ENCODE peak calls at places on chromosomes 2 and 18, in four cellular contexts. One of them, this sample, is unnamed.

GRCh38 chr2:144230452-144231085 is 289.4 kb downstream of the ZEB2 start:
- DNase-seq in HepG2: no peak
- DNase-seq in A549: peak
- DNase-seq in GM12878: no peak
- DNase-seq in this sample: peak

GRCh38 chr2:229164545-229165249 is 106.4 kb downstream of the PID1 start:
- DNase-seq in HepG2: no peak
- DNase-seq in A549: no peak
- DNase-seq in GM12878: no peak
- DNase-seq in this sample: no peak

GRCh38 chr2:26465266-26465925 is 12.5 kb downstream of the OTOF start:
- DNase-seq in GM12878: no peak
- DNase-seq in HepG2: no peak
- DNase-seq in A549: no peak
- DNase-seq in this sample: no peak

GRCh38 chr2:238521870-238522269 is 95.1 kb downstream of the ASB1 start:
- DNase-seq in GM12878: no peak
- DNase-seq in A549: no peak
- DNase-seq in HepG2: no peak
- DNase-seq in this sample: no peak

GRCh38 chr2:1886405-1886992 is 142.2 kb upstream of the PXDN start:
- DNase-seq in HepG2: peak
- DNase-seq in A549: peak
- DNase-seq in GM12878: no peak
- DNase-seq in this sample: peak

GRCh38 chr18:73752546-73752945 is 395.1 kb downstream of the FBXO15 start:
- DNase-seq in A549: peak
- DNase-seq in HepG2: no peak
- DNase-seq in GM12878: no peak
- DNase-seq in this sample: no peak

GRCh38 chr2:233844064-233844807 is 10.1 kb downstream of the HJURP start:
- DNase-seq in HepG2: no peak
- DNase-seq in A549: no peak
- DNase-seq in GM12878: no peak
- DNase-seq in this sample: no peak

GRCh38 chr2:227214622-227215041 is 50.2 kb downstream of the COL4A3 start:
- DNase-seq in HepG2: no peak
- DNase-seq in GM12878: no peak
- DNase-seq in A549: peak
- DNase-seq in this sample: no peak

GRCh38 chr2:86139981-86140380 is 33.9 kb downstream of the PTCD3 start:
- DNase-seq in HepG2: no peak
- DNase-seq in GM12878: no peak
- DNase-seq in A549: no peak
- DNase-seq in this sample: no peak

GRCh38 chr2:187581125-187581896 is 27.1 kb upstream of the TFPI start:
- DNase-seq in A549: peak
- DNase-seq in GM12878: no peak
- DNase-seq in HepG2: peak
- DNase-seq in this sample: peak

GRCh38 chr2:70104231-70105111 is 17.2 kb downstream of the PCBP1 start:
- DNase-seq in GM12878: no peak
- DNase-seq in HepG2: peak
- DNase-seq in A549: no peak
- DNase-seq in this sample: peak

GRCh38 chr2:143528021-143528420 is 398.8 kb downstream of the ARHGAP15 start:
- DNase-seq in A549: no peak
- DNase-seq in GM12878: no peak
- DNase-seq in HepG2: no peak
- DNase-seq in this sample: no peak

GRCh38 chr18:77554061-77554460 is 304.4 kb downstream of the GALR1 start:
- DNase-seq in HepG2: no peak
- DNase-seq in A549: no peak
- DNase-seq in GM12878: no peak
- DNase-seq in this sample: no peak

GRCh38 chr18:44922968-44923367 is 242.3 kb downstream of the SETBP1 start:
- DNase-seq in A549: no peak
- DNase-seq in GM12878: no peak
- DNase-seq in HepG2: no peak
- DNase-seq in this sample: no peak

GRCh38 chr2:73985318-73986084 is 791 bp downstream of the TET3 start:
- DNase-seq in GM12878: no peak
- DNase-seq in HepG2: peak
- DNase-seq in A549: peak
- DNase-seq in this sample: peak

GRCh38 chr2:128187032-128187654 is 96.1 kb downstream of the UGGT1 start:
- DNase-seq in HepG2: no peak
- DNase-seq in A549: peak
- DNase-seq in GM12878: no peak
- DNase-seq in this sample: no peak

GRCh38 chr2:138476186-138476585 is 25.4 kb upstream of the SPOPL start:
- DNase-seq in GM12878: no peak
- DNase-seq in HepG2: no peak
- DNase-seq in A549: no peak
- DNase-seq in this sample: no peak

GRCh38 chr2:171541202-171541884 is 19.1 kb downstream of the CYBRD1 start:
- DNase-seq in A549: peak
- DNase-seq in HepG2: no peak
- DNase-seq in GM12878: no peak
- DNase-seq in this sample: peak

GRCh38 chr2:174778479-174778962 is 14.2 kb upstream of the CHRNA1 start:
- DNase-seq in A549: no peak
- DNase-seq in GM12878: peak
- DNase-seq in HepG2: peak
- DNase-seq in this sample: no peak

GRCh38 chr2:180907731-180908130 is 72.7 kb upstream of the UBE2E3 start:
- DNase-seq in HepG2: no peak
- DNase-seq in A549: no peak
- DNase-seq in GM12878: no peak
- DNase-seq in this sample: no peak

GRCh38 chr2:223724831-223725230 is 112.6 kb downstream of the AP1S3 start:
- DNase-seq in A549: peak
- DNase-seq in GM12878: no peak
- DNase-seq in HepG2: no peak
- DNase-seq in this sample: no peak

GRCh38 chr2:37568565-37568964 is 102.9 kb downstream of the CDC42EP3 start:
- DNase-seq in GM12878: no peak
- DNase-seq in A549: no peak
- DNase-seq in HepG2: no peak
- DNase-seq in this sample: peak

GRCh38 chr2:132665401-132665800 is 4.6 kb downstream of the LYPD1 start:
- DNase-seq in A549: no peak
- DNase-seq in GM12878: no peak
- DNase-seq in HepG2: no peak
- DNase-seq in this sample: no peak

GRCh38 chr2:164689020-164689419 is 67.7 kb upstream of the GRB14 start:
- DNase-seq in A549: no peak
- DNase-seq in GM12878: no peak
- DNase-seq in HepG2: no peak
- DNase-seq in this sample: no peak

GRCh38 chr18:36539674-36540073 is 242.2 kb downstream of the FHOD3 start:
- DNase-seq in HepG2: no peak
- DNase-seq in A549: no peak
- DNase-seq in GM12878: no peak
- DNase-seq in this sample: no peak

GRCh38 chr2:208136695-208137094 is 7.1 kb upstream of the CRYGC start:
- DNase-seq in A549: no peak
- DNase-seq in GM12878: no peak
- DNase-seq in HepG2: no peak
- DNase-seq in this sample: no peak

GRCh38 chr2:55805662-55806061 is 112.0 kb upstream of the PNPT1 start:
- DNase-seq in A549: no peak
- DNase-seq in GM12878: no peak
- DNase-seq in HepG2: no peak
- DNase-seq in this sample: no peak

GRCh38 chr18:24914685-24915267 is 437.2 kb downstream of the ZNF521 start:
- DNase-seq in HepG2: no peak
- DNase-seq in A549: no peak
- DNase-seq in GM12878: no peak
- DNase-seq in this sample: no peak

GRCh38 chr2:42025151-42025582 is 22.7 kb upstream of the PKDCC start:
- DNase-seq in GM12878: no peak
- DNase-seq in HepG2: no peak
- DNase-seq in A549: no peak
- DNase-seq in this sample: no peak

GRCh38 chr18:53682796-53683195 is 541.7 kb downstream of the MBD2 start:
- DNase-seq in GM12878: no peak
- DNase-seq in HepG2: no peak
- DNase-seq in A549: no peak
- DNase-seq in this sample: no peak

GRCh38 chr2:43898958-43899346 is 60.2 kb downstream of the ABCG8 start:
- DNase-seq in A549: peak
- DNase-seq in GM12878: no peak
- DNase-seq in HepG2: no peak
- DNase-seq in this sample: no peak

GRCh38 chr2:229129738-229130371 is 141.2 kb downstream of the PID1 start:
- DNase-seq in A549: no peak
- DNase-seq in GM12878: no peak
- DNase-seq in HepG2: no peak
- DNase-seq in this sample: no peak

GRCh38 chr2:127083819-127084503 is 23.0 kb downstream of the BIN1 start:
- DNase-seq in GM12878: no peak
- DNase-seq in HepG2: no peak
- DNase-seq in A549: no peak
- DNase-seq in this sample: no peak
- TF ChIP-seq CHD4 in GM12878: no peak
- TF ChIP-seq CHD4 in HepG2: no peak
- TF ChIP-seq CHD4 in A549: no peak
- TF ChIP-seq CHD4 in this sample: no peak

DNA sequence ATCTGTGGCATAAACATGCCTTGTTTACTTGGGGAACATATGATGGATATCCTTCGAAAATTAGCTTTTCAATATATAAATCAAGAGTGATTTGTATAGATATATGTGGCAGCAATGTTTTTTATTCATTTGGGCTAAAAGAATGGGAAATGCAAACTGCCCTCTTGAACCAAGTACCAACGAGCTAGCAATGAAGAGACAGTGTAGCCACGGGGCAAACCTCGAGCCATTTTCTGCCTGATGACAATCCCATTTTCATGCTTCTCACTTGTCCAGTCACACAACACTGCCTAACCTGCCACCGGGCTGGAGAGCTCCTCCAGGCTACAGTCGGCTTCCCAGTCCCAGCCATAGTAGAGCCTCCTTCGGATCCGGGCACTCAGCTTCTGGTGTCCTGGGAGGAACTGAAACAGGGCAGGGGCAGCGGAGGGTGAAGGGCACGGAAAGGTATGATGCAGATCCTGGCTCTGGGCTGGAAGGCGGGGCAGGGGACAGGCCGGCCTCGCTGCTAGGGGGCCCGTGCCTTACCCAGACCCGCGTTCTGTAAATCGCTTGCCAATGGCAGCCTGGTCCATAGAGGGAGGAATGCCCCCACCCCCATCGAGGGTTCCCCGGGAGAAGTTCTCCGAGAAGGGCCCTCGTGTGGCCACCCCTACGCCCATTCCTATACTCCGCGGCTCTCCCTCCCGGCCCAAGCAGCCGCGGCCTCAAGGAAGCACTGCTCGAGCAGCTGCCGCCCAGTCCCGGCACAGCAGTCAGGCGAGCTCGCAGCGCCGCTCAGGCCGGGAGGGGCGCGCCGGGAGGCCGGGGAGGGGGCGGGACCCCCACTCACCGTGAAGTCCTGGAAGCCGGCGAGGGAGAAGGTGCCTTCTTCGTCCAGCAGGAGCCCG is 552 bp downstream of the CNPPD1 start:
- DNase-seq in HepG2: no peak
- DNase-seq in A549: peak
- DNase-seq in GM12878: no peak
- DNase-seq in this sample: peak
- TF ChIP-seq CHD4 in HepG2: no peak
- TF ChIP-seq CHD4 in A549: no peak
- TF ChIP-seq CHD4 in GM12878: no peak
- TF ChIP-seq CHD4 in this sample: no peak

GRCh38 chr2:6418316-6418715 is 447.4 kb downstream of the CMPK2 start:
- DNase-seq in A549: no peak
- DNase-seq in GM12878: no peak
- DNase-seq in HepG2: no peak
- DNase-seq in this sample: no peak

GRCh38 chr2:6421888-6422287 is 443.8 kb downstream of the CMPK2 start:
- DNase-seq in GM12878: no peak
- DNase-seq in HepG2: no peak
- DNase-seq in A549: no peak
- DNase-seq in this sample: no peak

GRCh38 chr2:6421094-6421493 is 444.6 kb downstream of the CMPK2 start:
- DNase-seq in GM12878: no peak
- DNase-seq in HepG2: no peak
- DNase-seq in A549: no peak
- DNase-seq in this sample: no peak

GRCh38 chr2:6412533-6413085 is 453.1 kb downstream of the CMPK2 start:
- DNase-seq in HepG2: no peak
- DNase-seq in GM12878: no peak
- DNase-seq in A549: no peak
- DNase-seq in this sample: no peak

DNA sequence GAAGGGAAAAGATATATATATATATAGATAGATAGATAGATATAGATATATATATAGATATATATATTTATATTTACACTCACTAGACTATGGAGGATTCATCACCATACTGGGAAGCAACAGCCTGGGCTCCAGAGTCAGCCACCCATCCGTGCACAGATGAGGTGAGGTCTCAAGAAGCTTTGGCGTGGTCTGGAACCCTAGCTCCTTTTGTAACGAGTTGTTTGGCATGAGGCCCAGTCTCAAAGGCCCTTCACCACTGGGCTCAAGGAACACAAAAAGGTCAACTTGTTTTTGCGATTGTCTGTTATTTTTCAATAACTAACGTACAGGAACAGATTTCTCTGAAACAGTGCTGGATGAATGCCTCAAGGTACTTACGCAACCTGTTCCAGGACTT is 448.7 kb downstream of the CMPK2 start:
- DNase-seq in HepG2: no peak
- DNase-seq in GM12878: no peak
- DNase-seq in A549: no peak
- DNase-seq in this sample: no peak
- TF ChIP-seq CHD4 in HepG2: no peak
- TF ChIP-seq CHD4 in GM12878: no peak
- TF ChIP-seq CHD4 in A549: no peak
- TF ChIP-seq CHD4 in this sample: no peak

GRCh38 chr2:65128297-65129190 is 1.4 kb downstream of the RAB1A start:
- DNase-seq in GM12878: no peak
- DNase-seq in A549: no peak
- DNase-seq in HepG2: no peak
- DNase-seq in this sample: no peak

GRCh38 chr2:65133626-65134025 is 3.7 kb upstream of the RAB1A start:
- DNase-seq in GM12878: no peak
- DNase-seq in A549: no peak
- DNase-seq in HepG2: no peak
- DNase-seq in this sample: no peak

GRCh38 chr2:65129276-65129612 is 662 bp downstream of the RAB1A start:
- DNase-seq in HepG2: no peak
- DNase-seq in A549: no peak
- DNase-seq in GM12878: no peak
- DNase-seq in this sample: no peak

GRCh38 chr2:65129613-65130439 is at the start of gene RAB1A:
- DNase-seq in A549: peak
- DNase-seq in HepG2: peak
- DNase-seq in GM12878: peak
- DNase-seq in this sample: peak

GRCh38 chr2:65130440-65131175 is 702 bp upstream of the RAB1A start:
- DNase-seq in HepG2: no peak
- DNase-seq in GM12878: peak
- DNase-seq in A549: no peak
- DNase-seq in this sample: no peak
- TF ChIP-seq CHD4 in HepG2: peak
- TF ChIP-seq CHD4 in GM12878: no peak
- TF ChIP-seq CHD4 in A549: peak
- TF ChIP-seq CHD4 in this sample: peak